ENCODE peak calls at places on chromosomes 5 and 9, in ten cellular contexts. A is NCI-H2081; Z is neural progenitor cell; B is T-helper 1 cell; O is cardiac muscle cell; L is GM03348; I is CD8-positive, alpha-beta T cell; Q is stimulated activated CD8-positive, alpha-beta memory T cell treated with anti-CD3 and anti-CD28 coated beads, Interleukin-15, amount 100 ng/mL, for 4 hours; D is stimulated activated CD4-positive, alpha-beta T cell treated with anti-CD3 and anti-CD28 coated beads, Interleukin-4, amount 100 ng/mL, for 1 hour; E is omental fat pad. H is an unnamed sample.
A peak's percentile ranks its signal among the peaks of the same experiment; 100 is the strongest.

GRCh38 chr9:35538361-35539234 is 48.7 kb downstream of the RUSC2 start:
- DNase-seq in L (peak; percentile 84), A (no peak), Z (peak; percentile 76), O (peak; percentile 78), E (no peak), I (no peak), Q (no peak), D (no peak), B (no peak), H (peak; percentile 86)

GRCh38 chr9:120464857-120465421 is 115.0 kb downstream of the CDK5RAP2 start:
- DNase-seq in E (no peak), O (no peak), D (no peak), A (no peak), L (no peak), Q (no peak), Z (no peak), B (no peak), I (no peak), H (no peak)

GRCh38 chr5:172645271-172645670 is 4.2 kb downstream of the NEURL1B start:
- DNase-seq in I (no peak), E (no peak), D (no peak), A (no peak), L (no peak), Z (no peak), Q (no peak), B (no peak), O (peak; percentile 52), H (peak; percentile 71)

GRCh38 chr5:181131514-181131913 is 545 bp upstream of the OR2V1 start:
- DNase-seq in L (no peak), A (no peak), O (no peak), B (no peak), Q (no peak), E (no peak), Z (no peak), I (no peak), D (no peak), H (no peak)

GRCh38 chr9:6904366-6904765 is 146.6 kb downstream of the KDM4C start:
- DNase-seq in Q (no peak), O (no peak), D (no peak), L (no peak), E (no peak), A (no peak), I (no peak), B (no peak), Z (no peak), H (no peak)

GRCh38 chr9:121271368-121272351 is 3.7 kb downstream of the GSN start:
- DNase-seq in B (no peak), Z (no peak), I (no peak), D (no peak), E (no peak), O (no peak), Q (no peak), L (peak; percentile 82), A (no peak), H (no peak)

GRCh38 chr5:16492398-16493175 is 27.0 kb upstream of the ZNF622 start:
- DNase-seq in L (peak; percentile 53), I (no peak), B (no peak), D (no peak), O (no peak), Q (no peak), E (no peak), Z (peak; percentile 8), A (peak; percentile 38), H (no peak)

GRCh38 chr5:178320281-178320855 is 87.8 kb upstream of the PHYKPL start:
- DNase-seq in O (no peak), Z (no peak), L (no peak), E (no peak), D (no peak), B (no peak), I (no peak), A (no peak), Q (no peak), H (no peak)

GRCh38 chr5:177300971-177301370 is 2.5 kb downstream of the RAB24 start:
- DNase-seq in B (no peak), L (no peak), I (no peak), E (no peak), Q (no peak), D (no peak), A (no peak), Z (no peak), O (no peak), H (no peak)

GRCh38 chr9:114001794-114002261 is 76.3 kb downstream of the AMBP start:
- DNase-seq in B (no peak), Z (no peak), A (no peak), D (no peak), I (peak; percentile 34), O (no peak), Q (no peak), L (no peak), E (no peak), H (no peak)

GRCh38 chr5:109645591-109646236 is 44.0 kb upstream of the MAN2A1 start:
- DNase-seq in I (no peak), L (no peak), Z (peak; percentile 66), E (no peak), Q (no peak), O (peak; percentile 22), A (peak; percentile 23), D (no peak), B (no peak), H (peak; percentile 46)

GRCh38 chr9:5509573-5509972 is 758 bp upstream of the PDCD1LG2 start:
- DNase-seq in B (no peak), Q (no peak), D (no peak), O (no peak), L (peak; percentile 80), I (no peak), A (no peak), Z (no peak), E (no peak), H (no peak)

GRCh38 chr5:98455660-98456059 is 317.8 kb upstream of the RGMB start:
- DNase-seq in O (no peak), Z (no peak), L (peak; percentile 47), D (no peak), E (no peak), I (no peak), A (no peak), B (no peak), Q (no peak), H (no peak)